ENCODE peak calls at places on chromosomes 1 and 21, in nine cellular contexts. V is CD8-positive, alpha-beta T cell; P is ACHN; D is AG08396; F is stimulated activated CD4-positive, alpha-beta T cell treated with anti-CD3 and anti-CD28 coated beads, Interleukin-2, amount 100 ng/mL, for 48 hours; J is T-helper 2 cell; Y is activated CD4-positive, alpha-beta memory T cell treated with anti-CD3 and anti-CD28 coated beads, Interleukin-2, amount 10 ng/mL, durations not matched to agents 7 days and 5 days; K is DND-41; W is EH. E is an unnamed sample.

GRCh38 chr21:38952890-38953289 is 147.2 kb downstream of the ETS2 start:
- DNase-seq in K (no peak), J (no peak), P (no peak), V (no peak), D (no peak), F (no peak), W (no peak), Y (no peak), E (no peak)

GRCh38 chr21:32203877-32204480 is 74.9 kb downstream of the MIS18A start:
- DNase-seq in V (no peak), K (no peak), Y (no peak), P (no peak), D (no peak), J (no peak), F (no peak), W (no peak), E (no peak)

GRCh38 chr1:6805004-6805416 is 19.8 kb downstream of the CAMTA1 start:
- DNase-seq in Y (no peak), J (peak), W (peak), F (no peak), D (no peak), V (no peak), P (no peak), K (no peak), E (no peak)

GRCh38 chr1:177872563-177872900 is 97.3 kb downstream of the SEC16B start:
- DNase-seq in K (no peak), Y (no peak), J (no peak), V (no peak), F (no peak), P (no peak), W (no peak), D (no peak), E (no peak)

GRCh38 chr1:225737179-225737578 is 40.4 kb upstream of the SRP9 start:
- DNase-seq in F (no peak), Y (no peak), K (no peak), W (peak), D (no peak), V (no peak), P (no peak), J (no peak), E (no peak)

GRCh38 chr1:17437260-17438175 is 2.0 kb downstream of the RCC2 start:
- DNase-seq in K (peak), F (peak), P (peak), J (peak), D (peak), Y (peak), W (peak), V (peak), E (peak)

GRCh38 chr1:179314928-179315327 is 21.3 kb downstream of the SOAT1 start:
- DNase-seq in K (no peak), J (no peak), W (no peak), F (no peak), P (no peak), Y (no peak), D (no peak), V (no peak), E (no peak)

GRCh38 chr1:94408104-94408503 is 10.1 kb upstream of the ABCD3 start:
- DNase-seq in W (no peak), F (no peak), K (no peak), Y (no peak), P (no peak), D (no peak), J (no peak), V (no peak), E (no peak)

GRCh38 chr21:31426235-31426797 is 82.3 kb upstream of the TIAM1 start:
- DNase-seq in V (no peak), K (peak), D (no peak), J (peak), W (no peak), Y (no peak), F (no peak), P (no peak), E (no peak)

GRCh38 chr1:36906555-36906954 is 127.8 kb downstream of the GRIK3 start:
- DNase-seq in W (no peak), K (no peak), Y (no peak), D (no peak), P (no peak), F (no peak), J (no peak), V (no peak), E (no peak)

GRCh38 chr1:52677407-52677806 is 20.7 kb downstream of the COA7 start:
- DNase-seq in J (no peak), W (peak), V (no peak), K (no peak), Y (no peak), F (no peak), D (no peak), P (no peak), E (no peak)

GRCh38 chr1:232576537-232576936 is 53.4 kb downstream of the SIPA1L2 start:
- DNase-seq in V (no peak), W (no peak), P (no peak), D (no peak), J (no peak), F (no peak), Y (no peak), K (no peak), E (no peak)

GRCh38 chr21:26032263-26032662 is 138.3 kb downstream of the APP start:
- DNase-seq in V (no peak), D (no peak), J (no peak), K (no peak), Y (no peak), W (peak), P (no peak), F (no peak), E (no peak)